ENCODE peak calls at places on chromosomes 16 and 17, in seven cellular contexts. I, W, A, F, U, Q and G are unnamed samples.

GRCh38 chr17:72927760-72928159 is 164.7 kb downstream of the SLC39A11 start:
- DNase-seq in I (no peak), W (no peak), A (no peak), F (no peak), U (no peak), Q (no peak), G (no peak)

GRCh38 chr17:11628374-11628773 is 30.1 kb downstream of the DNAH9 start:
- DNase-seq in I (no peak), W (no peak), A (no peak), F (no peak), U (no peak), Q (no peak), G (no peak)

GRCh38 chr16:83882118-83882879 is 16.6 kb upstream of the MLYCD start:
- DNase-seq in I (no peak), W (no peak), A (no peak), F (no peak), U (no peak), Q (no peak), G (no peak)

GRCh38 chr17:34990921-34991365 is 10.6 kb downstream of the LIG3 start:
- DNase-seq in I (no peak), W (no peak), A (no peak), F (no peak), U (peak), Q (no peak), G (no peak)

GRCh38 chr16:83772806-83773205 is 35.0 kb upstream of the HSBP1 start:
- DNase-seq in I (no peak), W (no peak), A (no peak), F (no peak), U (no peak), Q (no peak), G (no peak)

GRCh38 chr16:35192993-35193392 is 1733.6 kb downstream of the TP53TG3F start:
- DNase-seq in I (no peak), W (no peak), A (no peak), F (no peak), U (no peak), Q (no peak), G (no peak)

GRCh38 chr17:9844153-9844552 is 18.4 kb downstream of the GLP2R start:
- DNase-seq in I (no peak), W (no peak), A (no peak), F (no peak), U (no peak), Q (no peak), G (no peak)

GRCh38 chr16:85137323-85138072 is 25.2 kb upstream of the CIBAR2 start:
- DNase-seq in I (peak), W (no peak), A (peak), F (peak), U (peak), Q (peak), G (peak)

GRCh38 chr17:4986403-4986802 is 1.1 kb downstream of the CAMTA2 start:
- DNase-seq in I (no peak), W (no peak), A (no peak), F (no peak), U (no peak), Q (no peak), G (no peak)

GRCh38 chr17:34254651-34255380 is at the start of gene CCL2:
- DNase-seq in I (peak), W (no peak), A (no peak), F (peak), U (peak), Q (peak), G (peak)

GRCh38 chr16:885391-885790 is 84.9 kb upstream of the GNG13 start:
- DNase-seq in I (no peak), W (no peak), A (no peak), F (no peak), U (no peak), Q (no peak), G (no peak)

GRCh38 chr16:79159650-79160049 is 440.9 kb downstream of the MAF start:
- DNase-seq in I (no peak), W (no peak), A (no peak), F (no peak), U (no peak), Q (no peak), G (no peak)

GRCh38 chr17:44159519-44160210 is 10.8 kb upstream of the ASB16 start:
- DNase-seq in I (no peak), W (no peak), A (no peak), F (peak), U (no peak), Q (no peak), G (no peak)

GRCh38 chr17:48637323-48638260 is 11.4 kb upstream of the HOXB9 start:
- DNase-seq in I (no peak), W (no peak), A (no peak), F (no peak), U (peak), Q (no peak), G (peak)

GRCh38 chr16:4371481-4372314 is at the start of gene VASN:
- DNase-seq in I (peak), W (peak), A (peak), F (peak), U (peak), Q (peak), G (no peak)

GRCh38 chr17:62562656-62563055 is 64.8 kb upstream of the MRC2 start:
- DNase-seq in I (no peak), W (no peak), A (peak), F (peak), U (peak), Q (no peak), G (peak)

GRCh38 chr16:30069575-30070462 is 4.3 kb downstream of the ALDOA start:
- DNase-seq in I (no peak), W (no peak), A (no peak), F (no peak), U (no peak), Q (no peak), G (no peak)

GRCh38 chr17:38571833-38572274 is 33.9 kb downstream of the SRCIN1 start:
- DNase-seq in I (no peak), W (no peak), A (no peak), F (no peak), U (no peak), Q (no peak), G (no peak)

GRCh38 chr16:55912022-55912421 is 36.8 kb upstream of the CES5A start:
- DNase-seq in I (no peak), W (no peak), A (no peak), F (no peak), U (no peak), Q (no peak), G (no peak)

GRCh38 chr16:15822957-15823356 is 33.9 kb downstream of the MYH11 start:
- DNase-seq in I (no peak), W (no peak), A (no peak), F (no peak), U (no peak), Q (no peak), G (no peak)

GRCh38 chr17:64741038-64741641 is 79.0 kb upstream of the SMURF2 start:
- DNase-seq in I (peak), W (no peak), A (no peak), F (no peak), U (peak), Q (peak), G (peak)

GRCh38 chr17:28641579-28641978 is 3.4 kb downstream of the BLTP2 start:
- DNase-seq in I (no peak), W (no peak), A (no peak), F (no peak), U (no peak), Q (no peak), G (no peak)

DNA sequence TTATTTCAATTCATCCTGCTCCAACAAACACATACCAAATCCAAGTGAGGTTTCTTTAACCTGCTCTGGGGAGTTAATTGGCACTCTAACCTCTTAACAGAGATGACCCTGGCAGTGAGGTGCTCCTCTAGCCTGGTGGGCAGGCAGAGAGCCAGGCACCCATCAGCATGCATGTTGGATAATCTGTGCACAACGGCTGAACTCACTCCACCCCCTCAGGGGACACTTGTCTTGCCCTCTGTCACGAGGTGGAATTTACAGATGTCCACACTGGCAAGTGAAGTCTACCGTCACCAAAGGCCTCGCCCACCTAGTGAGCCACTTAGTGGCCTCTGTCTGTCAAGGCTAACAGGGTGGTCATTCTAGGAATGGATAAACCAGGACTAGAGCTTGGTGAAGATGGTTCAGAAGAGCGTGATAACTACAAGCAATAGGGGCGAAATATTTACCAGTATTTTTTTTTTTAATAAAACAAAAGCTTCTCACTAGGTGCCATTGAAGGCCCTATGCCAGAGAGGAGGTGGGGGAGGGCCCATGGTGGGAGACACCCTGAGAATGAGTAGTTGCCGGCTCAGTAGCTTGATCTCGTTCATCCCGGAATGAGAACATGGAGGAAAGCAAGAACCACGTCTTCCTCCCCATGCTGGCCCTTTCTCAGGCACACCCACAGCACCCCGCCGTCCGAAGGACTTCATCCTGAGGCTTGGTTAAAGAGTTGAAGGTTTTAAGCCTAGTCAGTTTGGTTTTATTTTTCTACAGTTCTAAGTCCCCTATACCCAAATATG is 25.2 kb downstream of the PLD6 start:
- DNase-seq in I (no peak), W (no peak), A (no peak), F (no peak), U (no peak), Q (no peak), G (no peak)
- H3K4me3 ChIP-seq in I (no peak), W (no peak), A (no peak), F (no peak), U (no peak), Q (no peak), G (no peak)

GRCh38 chr17:6940186-6940649 is 55.6 kb upstream of the ALOX12 start:
- DNase-seq in I (no peak), W (no peak), A (no peak), F (no peak), U (peak), Q (no peak), G (no peak)
- H3K4me3 ChIP-seq in I (peak), W (no peak), A (peak), F (no peak), U (peak), Q (no peak), G (no peak)

GRCh38 chr17:353838-354234 is 1.2 kb upstream of the RPH3AL start:
- DNase-seq in I (no peak), W (no peak), A (no peak), F (no peak), U (no peak), Q (no peak), G (no peak)

GRCh38 chr17:354651-355556 is 2.3 kb upstream of the RPH3AL start:
- DNase-seq in I (no peak), W (no peak), A (no peak), F (no peak), U (no peak), Q (peak), G (no peak)

GRCh38 chr17:352421-353212 is at the start of gene RPH3AL:
- DNase-seq in I (no peak), W (no peak), A (no peak), F (peak), U (peak), Q (peak), G (no peak)

GRCh38 chr17:351875-352420 is 659 bp downstream of the RPH3AL start:
- DNase-seq in I (no peak), W (no peak), A (no peak), F (no peak), U (no peak), Q (no peak), G (no peak)

GRCh38 chr17:353213-353837 is 718 bp upstream of the RPH3AL start:
- DNase-seq in I (no peak), W (no peak), A (no peak), F (no peak), U (no peak), Q (no peak), G (no peak)
- H3K4me3 ChIP-seq in I (no peak), W (no peak), A (no peak), F (no peak), U (no peak), Q (no peak), G (no peak)

GRCh38 chr17:1584167-1584566 is 21.6 kb upstream of the PITPNA start:
- DNase-seq in I (no peak), W (no peak), A (no peak), F (no peak), U (no peak), Q (no peak), G (no peak)

GRCh38 chr17:1580979-1581676 is 18.5 kb upstream of the PITPNA start:
- DNase-seq in I (no peak), W (no peak), A (no peak), F (no peak), U (no peak), Q (peak), G (no peak)

GRCh38 chr17:1577657-1578428 is 15.3 kb upstream of the PITPNA start:
- DNase-seq in I (no peak), W (no peak), A (no peak), F (no peak), U (no peak), Q (no peak), G (no peak)

GRCh38 chr17:1583569-1583968 is 21.0 kb upstream of the PITPNA start:
- DNase-seq in I (no peak), W (no peak), A (no peak), F (no peak), U (no peak), Q (no peak), G (no peak)

GRCh38 chr17:1582374-1582773 is 19.8 kb upstream of the PITPNA start:
- DNase-seq in I (no peak), W (no peak), A (no peak), F (no peak), U (no peak), Q (no peak), G (no peak)
- H3K4me3 ChIP-seq in I (no peak), W (no peak), A (no peak), F (no peak), U (no peak), Q (no peak), G (no peak)

GRCh38 chr17:50059256-50059655 is 3.3 kb downstream of the ITGA3 start:
- DNase-seq in I (peak), W (no peak), A (peak), F (no peak), U (no peak), Q (no peak), G (no peak)
- H3K4me3 ChIP-seq in I (no peak), W (no peak), A (peak), F (peak), U (peak), Q (no peak), G (no peak)